ENCODE peak calls at places on chromosomes 2 and 18, in four cellular contexts. R is activated T-cell treated with anti-CD3 and anti-CD28 coated beads for 1 hour, Q is body of pancreas, U is EH. I is an unnamed sample.

GRCh38 chr18:62710417-62710816 is 4.9 kb upstream of the PHLPP1 start:
- DNase-seq in R (no peak), Q (no peak), U (peak; percentile 81), I (no peak)

GRCh38 chr2:3683748-3684454 is 19.5 kb upstream of the DCDC2C start:
- DNase-seq in R (no peak), Q (no peak), U (no peak), I (no peak)

GRCh38 chr2:235135990-235136561 is 184.3 kb downstream of the SH3BP4 start:
- DNase-seq in R (peak; percentile 37), Q (peak; percentile 88), U (peak; percentile 86), I (peak; percentile 85)

GRCh38 chr2:239114119-239114581 is 266.3 kb downstream of the TWIST2 start:
- DNase-seq in R (no peak), Q (peak; percentile 48), U (peak; percentile 15), I (no peak)

GRCh38 chr18:9643549-9643948 is 29.2 kb upstream of the PPP4R1 start:
- DNase-seq in R (no peak), Q (peak; percentile 9), U (peak; percentile 98), I (peak; percentile 74)

GRCh38 chr2:121480826-121481225 is 49.9 kb upstream of the RNU4ATAC start:
- DNase-seq in R (no peak), Q (no peak), U (peak; percentile 84), I (peak; percentile 45)

GRCh38 chr2:114160263-114161001 is 270.5 kb downstream of the ACTR3 start:
- DNase-seq in R (no peak), Q (peak; percentile 46), U (no peak), I (no peak)

GRCh38 chr18:36786686-36787085 is 42.1 kb downstream of the TPGS2 start:
- DNase-seq in R (no peak), Q (peak; percentile 61), U (peak; percentile 89), I (no peak)

GRCh38 chr2:56749152-56749752 is 565.5 kb downstream of the CCDC85A start:
- DNase-seq in R (no peak), Q (no peak), U (peak; percentile 48), I (no peak)

GRCh38 chr2:108169982-108170625 is 69.7 kb upstream of the SULT1C3 start:
- DNase-seq in R (no peak), Q (no peak), U (peak; percentile 31), I (no peak)

GRCh38 chr2:240390091-240391073 is 45.1 kb upstream of the GPC1 start:
- DNase-seq in R (no peak), Q (no peak), U (peak; percentile 25), I (no peak)

GRCh38 chr2:197947219-197947757 is 142.9 kb downstream of the PLCL1 start:
- DNase-seq in R (no peak), Q (no peak), U (no peak), I (no peak)

GRCh38 chr2:37713258-37713700 is 41.8 kb upstream of the CDC42EP3 start:
- DNase-seq in R (no peak), Q (no peak), U (peak; percentile 96), I (no peak)

GRCh38 chr2:9423922-9424272 is 443 bp downstream of the CPSF3 start:
- DNase-seq in R (no peak), Q (no peak), U (peak; percentile 45), I (no peak)

GRCh38 chr2:9250091-9250490 is 43.5 kb downstream of the ASAP2 start:
- DNase-seq in R (no peak), Q (no peak), U (peak; percentile 72), I (no peak)

GRCh38 chr2:226661789-226662545 is 137.7 kb downstream of the IRS1 start:
- DNase-seq in R (no peak), Q (peak; percentile 31), U (peak; percentile 97), I (peak; percentile 58)

GRCh38 chr2:26720322-26721166 is 28.0 kb downstream of the KCNK3 start:
- DNase-seq in R (no peak), Q (peak; percentile 97), U (peak; percentile 93), I (peak; percentile 69)

GRCh38 chr2:39275016-39275415 is 31.2 kb upstream of the CDKL4 start:
- DNase-seq in R (no peak), Q (no peak), U (peak; percentile 10), I (peak; percentile 7)

GRCh38 chr2:40130251-40130994 is 321.5 kb downstream of the SLC8A1 start:
- DNase-seq in R (no peak), Q (no peak), U (peak; percentile 58), I (no peak)

GRCh38 chr2:240423788-240424191 is 11.7 kb upstream of the GPC1 start:
- DNase-seq in R (no peak), Q (peak; percentile 9), U (no peak), I (no peak)